ENCODE peak calls at places on chromosomes 16 and 17, in six cellular contexts. H is A549, P is tibial nerve, R is ovary, A is HepG2, I is stomach. L is an unnamed sample.

GRCh38 chr16:82037251-82037650 is 2.2 kb downstream of the HSD17B2 start:
- DNase-seq in R (no peak), H (no peak), P (no peak), A (no peak), I (no peak), L (no peak)

GRCh38 chr17:63817736-63818385 is 9.4 kb upstream of the PSMC5 start:
- DNase-seq in P (no peak), A (no peak), I (no peak), H (no peak), R (no peak), L (no peak)

GRCh38 chr17:78407387-78407990 is 29.0 kb downstream of the PGS1 start:
- DNase-seq in I (no peak), H (no peak), R (no peak), P (no peak), A (no peak), L (no peak)

GRCh38 chr17:1601571-1601970 is 27.1 kb downstream of the SLC43A2 start:
- DNase-seq in H (no peak), I (no peak), R (no peak), P (no peak), A (no peak), L (no peak)

GRCh38 chr16:74929636-74930035 is 55.3 kb downstream of the WDR59 start:
- DNase-seq in I (no peak), R (no peak), P (no peak), A (no peak), H (no peak), L (no peak)

GRCh38 chr17:20103454-20104448 is 94.6 kb downstream of the SPECC1 start:
- DNase-seq in H (no peak), I (no peak), P (no peak), R (no peak), A (no peak), L (no peak)

GRCh38 chr16:16917201-16917600 is 538.3 kb downstream of the NPIPA7 start:
- DNase-seq in P (no peak), I (no peak), R (no peak), H (no peak), A (no peak), L (no peak)

GRCh38 chr17:53757559-53757958 is 65.2 kb upstream of the KIF2B start:
- DNase-seq in A (no peak), P (no peak), H (no peak), R (no peak), I (no peak), L (no peak)

GRCh38 chr17:72545756-72546155 is 424.9 kb downstream of the SOX9 start:
- DNase-seq in R (no peak), I (no peak), P (no peak), H (no peak), A (no peak), L (no peak)

GRCh38 chr16:82738699-82739098 is 111.9 kb downstream of the CDH13 start:
- DNase-seq in P (no peak), H (no peak), I (no peak), A (no peak), R (no peak), L (no peak)

GRCh38 chr16:48611329-48612137 is 1.6 kb upstream of the N4BP1 start:
- DNase-seq in R (no peak), A (peak), H (no peak), I (peak), P (no peak), L (no peak)

GRCh38 chr16:11292076-11292748 is 11.1 kb upstream of the PRM1 start:
- DNase-seq in I (no peak), A (no peak), H (no peak), R (no peak), P (no peak), L (no peak)

GRCh38 chr17:44010966-44011647 is 3.7 kb downstream of the TMEM101 start:
- DNase-seq in P (no peak), H (no peak), I (no peak), R (no peak), A (no peak), L (no peak)

GRCh38 chr17:33328129-33328528 is 35.0 kb upstream of the ASIC2 start:
- DNase-seq in P (no peak), I (no peak), A (no peak), R (no peak), H (no peak), L (no peak)

GRCh38 chr16:63037761-63038562 is 1001.7 kb upstream of the CDH8 start:
- DNase-seq in A (no peak), P (no peak), I (no peak), H (no peak), R (no peak), L (no peak)

GRCh38 chr16:49630783-49631182 is 225.1 kb downstream of the ZNF423 start:
- DNase-seq in A (no peak), R (peak), H (no peak), I (no peak), P (no peak), L (peak)

GRCh38 chr16:75341934-75342811 is 90.7 kb upstream of the BCAR1 start:
- DNase-seq in R (no peak), I (no peak), P (no peak), A (no peak), H (no peak), L (no peak)

GRCh38 chr16:81427245-81427644 is 17.4 kb upstream of the CMIP start:
- DNase-seq in H (no peak), A (no peak), P (no peak), I (no peak), R (no peak), L (no peak)

GRCh38 chr17:19737305-19738072 is 10.6 kb downstream of the ALDH3A1 start:
- DNase-seq in I (no peak), H (no peak), P (no peak), R (no peak), A (no peak), L (no peak)

GRCh38 chr17:48609754-48610281 is 999 bp downstream of the HOXB7 start:
- DNase-seq in H (no peak), I (no peak), A (no peak), R (no peak), P (no peak), L (no peak)

GRCh38 chr16:85912271-85912974 is 13.5 kb downstream of the IRF8 start:
- DNase-seq in P (peak), A (no peak), H (no peak), I (no peak), R (peak), L (peak)

GRCh38 chr17:21127508-21128077 is 829 bp downstream of the DHRS7B start:
- DNase-seq in R (no peak), I (no peak), A (no peak), H (no peak), P (no peak), L (no peak)

GRCh38 chr16:30184430-30185140 is 1.2 kb downstream of the CORO1A start:
- DNase-seq in P (no peak), H (no peak), A (no peak), I (peak), R (peak), L (peak)

GRCh38 chr16:82150569-82150968 is 19.5 kb downstream of the MPHOSPH6 start:
- DNase-seq in R (no peak), H (no peak), A (no peak), I (no peak), P (no peak), L (no peak)

GRCh38 chr16:85431431-85432124 is 181.5 kb upstream of the GSE1 start:
- DNase-seq in I (no peak), A (no peak), H (no peak), P (no peak), R (no peak), L (peak)

GRCh38 chr17:66952031-66952524 is 12.4 kb upstream of the CACNG4 start:
- DNase-seq in P (no peak), H (peak), R (no peak), I (peak), A (peak), L (no peak)

GRCh38 chr17:41527076-41528023 is 758 bp downstream of the KRT19 start:
- DNase-seq in P (no peak), A (no peak), H (no peak), I (peak), R (peak), L (no peak)

GRCh38 chr17:2796164-2797140 is at the start of gene RAP1GAP2:
- DNase-seq in A (no peak), H (no peak), R (no peak), P (peak), I (peak), L (peak)

GRCh38 chr16:67278773-67279295 is 498 bp upstream of the PLEKHG4 start:
- DNase-seq in P (no peak), A (no peak), R (no peak), H (peak), I (no peak), L (no peak)

GRCh38 chr17:33889079-33889478 is 366.0 kb upstream of the CCL2 start:
- DNase-seq in R (no peak), H (no peak), A (no peak), I (no peak), P (no peak), L (no peak)

GRCh38 chr17:33292184-33292980 is 713 bp downstream of the ASIC2 start:
- DNase-seq in I (no peak), R (no peak), H (peak), P (no peak), A (no peak), L (no peak)

GRCh38 chr16:69917739-69918138 is 33.4 kb upstream of the CLEC18A start:
- DNase-seq in R (peak), A (no peak), I (no peak), P (peak), H (peak), L (peak)

GRCh38 chr17:62950067-62950466 is 16.0 kb upstream of the TANC2 start:
- DNase-seq in I (peak), H (no peak), R (no peak), A (no peak), P (no peak), L (no peak)

GRCh38 chr16:11698271-11698689 is 30.0 kb downstream of the SNN start:
- DNase-seq in P (no peak), H (no peak), I (no peak), A (no peak), R (no peak), L (no peak)

GRCh38 chr17:78133179-78133951 is 2.8 kb downstream of the TMC8 start:
- DNase-seq in R (no peak), I (no peak), H (no peak), P (no peak), A (no peak), L (no peak)

GRCh38 chr17:62714016-62714777 is 86.7 kb downstream of the MRC2 start:
- DNase-seq in P (no peak), I (no peak), R (peak), H (no peak), A (no peak), L (peak)

GRCh38 chr17:63963123-63963522 is 9.6 kb downstream of the SCN4A start:
- DNase-seq in A (no peak), P (no peak), I (no peak), R (no peak), H (no peak), L (no peak)

GRCh38 chr16:3983081-3983520 is 102.6 kb upstream of the CREBBP start:
- DNase-seq in I (peak), R (peak), P (peak), H (peak), A (peak), L (peak)

GRCh38 chr16:4346205-4346781 is 4.8 kb downstream of the PAM16 start:
- DNase-seq in H (no peak), R (no peak), I (no peak), P (no peak), A (peak), L (no peak)

GRCh38 chr17:4658478-4659305 is 17.2 kb upstream of the ALOX15 start:
- DNase-seq in R (no peak), A (no peak), I (no peak), P (no peak), H (no peak), L (no peak)

GRCh38 chr16:68764866-68765265 is 27.8 kb downstream of the CDH1 start:
- DNase-seq in P (no peak), R (no peak), A (no peak), I (no peak), H (no peak), L (no peak)

GRCh38 chr16:68759062-68759461 is 22.0 kb downstream of the CDH1 start:
- DNase-seq in A (no peak), P (no peak), R (no peak), H (no peak), I (no peak), L (no peak)

GRCh38 chr16:68756250-68757051 is 19.4 kb downstream of the CDH1 start:
- DNase-seq in A (no peak), H (no peak), R (no peak), I (peak), P (no peak), L (no peak)

GRCh38 chr16:68762996-68763756 is 26.1 kb downstream of the CDH1 start:
- DNase-seq in R (no peak), I (no peak), H (no peak), A (no peak), P (no peak), L (no peak)

GRCh38 chr16:68760671-68761275 is 23.7 kb downstream of the CDH1 start:
- DNase-seq in H (peak), P (no peak), A (peak), I (no peak), R (no peak), L (no peak)
- TF ChIP-seq EP300 in H (no peak), P (no peak), A (peak), I (no peak), R (no peak), L (no peak)

GRCh38 chr17:39631403-39631802 is 4.7 kb downstream of the PPP1R1B start:
- DNase-seq in I (no peak), R (no peak), A (no peak), P (no peak), H (no peak), L (no peak)
- TF ChIP-seq POLR2A in I (no peak), R (no peak), A (no peak), P (no peak), H (no peak), L (no peak)

GRCh38 chr17:9842057-9842758 is 16.5 kb downstream of the GLP2R start:
- DNase-seq in A (peak), R (peak), I (peak), P (peak), H (peak), L (peak)
- H3K27ac ChIP-seq in A (no peak), R (peak), I (peak), P (peak), H (peak), L (peak)

GRCh38 chr16:6932871-6933390 is 399.7 kb upstream of the RBFOX1 start:
- DNase-seq in H (no peak), P (no peak), I (no peak), R (no peak), A (no peak), L (no peak)
- TF ChIP-seq EP300 in H (no peak), P (no peak), I (no peak), R (no peak), A (no peak), L (no peak)

DNA sequence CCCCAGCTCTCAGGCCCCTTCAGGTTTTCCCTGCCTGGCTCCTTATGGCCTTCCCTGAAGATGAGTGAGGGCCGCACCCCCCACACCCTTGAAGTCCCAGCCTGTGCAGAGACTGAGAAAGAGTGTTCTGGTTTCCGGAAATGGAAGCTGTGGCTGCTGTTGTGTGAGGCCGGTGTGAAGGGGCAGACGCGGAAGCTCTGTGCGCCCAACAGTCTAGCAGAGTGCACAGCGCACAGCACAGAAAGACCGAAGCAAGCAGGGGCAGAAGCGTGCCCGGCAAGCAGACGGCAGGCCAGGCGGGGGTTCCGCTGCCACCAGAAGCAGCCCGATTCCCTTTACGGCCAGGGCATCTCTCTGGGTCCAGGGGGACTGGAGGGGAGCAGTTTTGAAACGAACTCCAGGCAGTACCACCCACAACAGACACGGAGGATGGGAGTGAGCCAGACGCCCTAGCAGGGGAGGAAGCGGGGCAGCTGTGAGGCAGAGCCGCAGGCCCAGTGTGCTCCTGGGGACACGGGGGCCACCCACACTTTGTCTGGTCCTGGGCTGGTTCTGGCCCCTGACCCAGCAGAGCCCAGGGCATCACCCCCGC is 16.7 kb downstream of the TPSG1 start:
- DNase-seq in H (no peak), A (no peak), R (no peak), I (no peak), P (no peak), L (no peak)
- TF ChIP-seq POLR2A in H (no peak), A (no peak), R (no peak), I (no peak), P (no peak), L (no peak)

DNA sequence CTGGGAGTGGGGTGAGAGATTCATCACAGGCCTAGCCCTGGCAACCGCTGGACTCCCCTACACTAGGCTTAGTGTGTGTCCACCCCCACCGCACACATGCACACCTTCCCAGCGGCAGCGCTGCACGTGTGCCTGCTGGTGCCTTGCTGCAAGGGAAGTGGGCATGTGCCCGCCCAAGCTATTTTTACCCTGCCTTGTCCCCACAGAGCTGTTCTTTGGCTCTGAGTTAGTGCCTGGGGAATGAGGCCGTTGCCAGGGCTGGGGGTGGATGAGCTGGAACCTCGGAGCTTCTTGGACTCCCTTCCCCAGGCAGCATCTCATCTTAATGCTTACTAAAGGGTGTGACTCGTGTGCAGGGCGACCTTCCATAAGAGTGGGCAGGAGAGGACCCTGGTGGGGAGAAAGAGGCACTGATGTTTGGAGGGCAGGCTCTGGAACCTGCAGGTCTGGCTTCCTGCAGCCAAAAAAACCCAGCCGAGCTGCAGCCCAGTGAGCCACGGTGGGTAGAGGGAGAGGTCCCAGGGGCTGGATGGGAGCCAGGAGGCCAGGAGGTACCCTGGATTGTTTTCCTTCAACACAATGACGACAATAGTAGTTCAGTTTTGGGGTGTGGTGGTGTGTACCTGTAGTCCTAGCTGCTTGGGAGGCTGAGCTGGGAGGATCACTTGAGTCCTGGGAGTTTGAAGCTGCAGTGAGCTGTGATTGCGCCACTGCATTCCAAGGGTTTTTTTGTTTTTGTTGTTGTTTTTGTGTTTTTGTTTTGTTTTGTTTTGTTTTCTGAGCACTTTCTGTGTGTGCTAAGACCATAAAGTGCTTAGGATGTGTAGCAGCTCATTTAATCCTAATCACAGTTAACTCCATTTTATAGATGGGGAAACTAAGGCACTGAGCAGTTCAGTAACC is 119.0 kb downstream of the RAB11FIP4 start:
- DNase-seq in I (no peak), P (no peak), A (no peak), H (no peak), R (no peak), L (no peak)
- H3K27ac ChIP-seq in I (peak), P (no peak), A (no peak), H (no peak), R (no peak), L (no peak)

GRCh38 chr17:46783031-46783593 is 35.4 kb downstream of the WNT3 start:
- DNase-seq in I (peak), H (no peak), A (peak), R (no peak), P (no peak), L (no peak)
- TF ChIP-seq EP300 in I (no peak), H (no peak), A (no peak), R (no peak), P (no peak), L (no peak)

DNA sequence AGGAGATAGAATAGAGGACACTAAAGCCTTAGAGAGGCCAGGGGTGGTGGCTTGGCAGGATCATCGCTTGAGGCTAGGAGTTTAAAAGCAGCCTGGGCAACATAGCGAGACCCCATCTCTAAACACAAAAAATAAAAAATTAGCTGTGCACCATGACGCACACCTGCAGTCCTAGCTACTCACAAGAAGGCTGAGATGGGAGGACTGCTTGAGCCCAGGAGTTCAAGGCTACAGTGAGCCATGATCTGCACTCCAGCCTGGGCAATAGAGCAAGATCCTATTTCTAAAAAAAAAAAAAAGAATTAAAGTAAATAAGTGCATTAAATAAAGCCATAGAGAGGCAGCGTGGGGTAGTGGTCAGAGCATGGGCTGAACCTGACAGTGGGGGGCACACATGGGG is 19.1 kb downstream of the SBK1 start:
- DNase-seq in A (no peak), R (no peak), P (no peak), I (no peak), H (no peak), L (no peak)
- TF ChIP-seq POLR2A in A (no peak), R (no peak), P (no peak), I (no peak), H (no peak), L (no peak)

DNA sequence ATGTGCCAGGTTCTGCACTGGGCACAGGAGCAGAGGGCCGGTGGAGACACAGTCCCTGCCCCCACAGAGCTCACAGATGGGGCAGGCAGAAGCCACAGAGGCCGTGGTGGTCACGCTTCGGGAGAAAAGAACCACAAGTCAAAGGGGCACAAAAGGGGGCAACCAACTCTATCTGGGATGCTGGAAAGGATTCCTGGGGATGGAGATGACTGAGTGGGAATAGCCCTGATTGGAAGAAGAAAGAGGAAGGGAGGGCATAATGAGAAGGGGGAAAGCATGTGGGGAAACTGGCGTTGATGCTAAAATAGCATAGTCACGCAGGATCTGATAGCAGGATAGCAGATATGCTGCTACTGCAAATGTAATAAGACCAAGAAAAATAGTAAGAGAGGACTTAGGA is 69.7 kb downstream of the VAT1L start:
- DNase-seq in A (no peak), R (no peak), I (no peak), P (no peak), H (no peak), L (no peak)
- H3K27ac ChIP-seq in A (no peak), R (no peak), I (no peak), P (no peak), H (no peak), L (no peak)

GRCh38 chr16:88780100-88781062 is 4.6 kb downstream of the PIEZO1 start:
- DNase-seq in H (no peak), I (no peak), A (no peak), R (no peak), P (no peak), L (no peak)

GRCh38 chr16:88779406-88780099 is 5.5 kb downstream of the PIEZO1 start:
- DNase-seq in I (no peak), H (no peak), R (no peak), A (no peak), P (no peak), L (peak)

GRCh38 chr16:88783391-88784073 is 1.5 kb downstream of the PIEZO1 start:
- DNase-seq in I (peak), P (no peak), R (no peak), A (no peak), H (no peak), L (peak)

GRCh38 chr16:88782454-88783390 is 2.3 kb downstream of the PIEZO1 start:
- DNase-seq in P (no peak), H (no peak), I (no peak), R (no peak), A (no peak), L (peak)

GRCh38 chr16:88781140-88782077 is 3.6 kb downstream of the PIEZO1 start:
- DNase-seq in R (no peak), P (no peak), H (no peak), I (no peak), A (no peak), L (no peak)
- TF ChIP-seq EP300 in R (no peak), P (no peak), H (no peak), I (no peak), A (no peak), L (no peak)

L was measured in sigmoid colon.